ENCODE peak calls at places on chromosomes 7 and 10, in seven cellular contexts. One of them, this sample, is unnamed.

GRCh38 chr7:131897016-131897789 is 340.8 kb upstream of the PODXL start:
- DNase-seq in fibroblast of the aortic adventitia: peak
- DNase-seq in GM06990: no peak
- DNase-seq in non-pigmented ciliary epithelial cell: peak
- DNase-seq in nephron progenitor cell: peak
- DNase-seq in frontal cortex: no peak
- DNase-seq in NCI-H1105: no peak
- DNase-seq in this sample: no peak

GRCh38 chr10:15896654-15897053 is 36.3 kb upstream of the MINDY3 start:
- DNase-seq in non-pigmented ciliary epithelial cell: no peak
- DNase-seq in nephron progenitor cell: no peak
- DNase-seq in NCI-H1105: no peak
- DNase-seq in fibroblast of the aortic adventitia: no peak
- DNase-seq in GM06990: no peak
- DNase-seq in frontal cortex: no peak
- DNase-seq in this sample: no peak

GRCh38 chr7:81173766-81174281 is 255.0 kb upstream of the SEMA3C start:
- DNase-seq in NCI-H1105: no peak
- DNase-seq in frontal cortex: no peak
- DNase-seq in non-pigmented ciliary epithelial cell: peak
- DNase-seq in GM06990: no peak
- DNase-seq in fibroblast of the aortic adventitia: peak
- DNase-seq in nephron progenitor cell: no peak
- DNase-seq in this sample: no peak

GRCh38 chr10:24814568-24815313 is 91.1 kb upstream of the ARHGAP21 start:
- DNase-seq in GM06990: no peak
- DNase-seq in non-pigmented ciliary epithelial cell: no peak
- DNase-seq in fibroblast of the aortic adventitia: peak
- DNase-seq in NCI-H1105: no peak
- DNase-seq in nephron progenitor cell: no peak
- DNase-seq in frontal cortex: no peak
- DNase-seq in this sample: peak

GRCh38 chr7:140263277-140263676 is 86.5 kb upstream of the KDM7A start:
- DNase-seq in NCI-H1105: no peak
- DNase-seq in nephron progenitor cell: no peak
- DNase-seq in non-pigmented ciliary epithelial cell: no peak
- DNase-seq in fibroblast of the aortic adventitia: no peak
- DNase-seq in GM06990: no peak
- DNase-seq in frontal cortex: no peak
- DNase-seq in this sample: no peak

GRCh38 chr10:29658984-29659769 is 24.4 kb upstream of the SVIL start:
- DNase-seq in nephron progenitor cell: no peak
- DNase-seq in fibroblast of the aortic adventitia: peak
- DNase-seq in frontal cortex: no peak
- DNase-seq in GM06990: peak
- DNase-seq in NCI-H1105: no peak
- DNase-seq in non-pigmented ciliary epithelial cell: peak
- DNase-seq in this sample: peak

GRCh38 chr10:119348516-119349240 is 141.3 kb downstream of the GRK5 start:
- DNase-seq in nephron progenitor cell: no peak
- DNase-seq in frontal cortex: no peak
- DNase-seq in GM06990: no peak
- DNase-seq in NCI-H1105: no peak
- DNase-seq in non-pigmented ciliary epithelial cell: no peak
- DNase-seq in fibroblast of the aortic adventitia: peak
- DNase-seq in this sample: no peak

GRCh38 chr7:1027285-1028043 is 16.9 kb upstream of the GPR146 start:
- DNase-seq in NCI-H1105: peak
- DNase-seq in non-pigmented ciliary epithelial cell: no peak
- DNase-seq in nephron progenitor cell: peak
- DNase-seq in frontal cortex: peak
- DNase-seq in fibroblast of the aortic adventitia: peak
- DNase-seq in GM06990: no peak
- DNase-seq in this sample: no peak

GRCh38 chr7:96236198-96237039 is 85.5 kb downstream of the SLC25A13 start:
- DNase-seq in frontal cortex: no peak
- DNase-seq in non-pigmented ciliary epithelial cell: peak
- DNase-seq in nephron progenitor cell: no peak
- DNase-seq in NCI-H1105: peak
- DNase-seq in fibroblast of the aortic adventitia: peak
- DNase-seq in GM06990: no peak
- DNase-seq in this sample: no peak

GRCh38 chr7:24290004-24290641 is 6.1 kb downstream of the NPY start:
- DNase-seq in frontal cortex: peak
- DNase-seq in non-pigmented ciliary epithelial cell: peak
- DNase-seq in nephron progenitor cell: peak
- DNase-seq in GM06990: peak
- DNase-seq in NCI-H1105: peak
- DNase-seq in fibroblast of the aortic adventitia: peak
- DNase-seq in this sample: peak

GRCh38 chr10:132783865-132784581 is 1.9 kb downstream of the NKX6-2 start:
- DNase-seq in GM06990: no peak
- DNase-seq in non-pigmented ciliary epithelial cell: no peak
- DNase-seq in nephron progenitor cell: no peak
- DNase-seq in fibroblast of the aortic adventitia: no peak
- DNase-seq in NCI-H1105: no peak
- DNase-seq in frontal cortex: no peak
- DNase-seq in this sample: no peak

GRCh38 chr10:129917936-129918335 is 46.1 kb downstream of the EBF3 start:
- DNase-seq in fibroblast of the aortic adventitia: no peak
- DNase-seq in NCI-H1105: no peak
- DNase-seq in non-pigmented ciliary epithelial cell: no peak
- DNase-seq in nephron progenitor cell: no peak
- DNase-seq in frontal cortex: no peak
- DNase-seq in GM06990: no peak
- DNase-seq in this sample: no peak

GRCh38 chr7:149869867-149870266 is 3.9 kb upstream of the ATP6V0E2 start:
- DNase-seq in frontal cortex: no peak
- DNase-seq in nephron progenitor cell: no peak
- DNase-seq in GM06990: no peak
- DNase-seq in non-pigmented ciliary epithelial cell: no peak
- DNase-seq in NCI-H1105: no peak
- DNase-seq in fibroblast of the aortic adventitia: no peak
- DNase-seq in this sample: no peak

GRCh38 chr10:12214763-12215218 is 18.8 kb downstream of the CDC123 start:
- DNase-seq in fibroblast of the aortic adventitia: peak
- DNase-seq in nephron progenitor cell: peak
- DNase-seq in frontal cortex: no peak
- DNase-seq in NCI-H1105: no peak
- DNase-seq in GM06990: no peak
- DNase-seq in non-pigmented ciliary epithelial cell: no peak
- DNase-seq in this sample: peak

GRCh38 chr7:40299097-40299496 is 164.3 kb downstream of the SUGCT start:
- DNase-seq in GM06990: no peak
- DNase-seq in non-pigmented ciliary epithelial cell: peak
- DNase-seq in fibroblast of the aortic adventitia: peak
- DNase-seq in NCI-H1105: no peak
- DNase-seq in nephron progenitor cell: no peak
- DNase-seq in frontal cortex: no peak
- DNase-seq in this sample: no peak

GRCh38 chr7:127759945-127760421 is 108.0 kb downstream of the SND1 start:
- DNase-seq in fibroblast of the aortic adventitia: no peak
- DNase-seq in non-pigmented ciliary epithelial cell: no peak
- DNase-seq in GM06990: no peak
- DNase-seq in NCI-H1105: no peak
- DNase-seq in frontal cortex: no peak
- DNase-seq in nephron progenitor cell: no peak
- DNase-seq in this sample: peak

GRCh38 chr7:157730614-157731013 is 393.8 kb downstream of the DNAJB6 start:
- DNase-seq in nephron progenitor cell: no peak
- DNase-seq in non-pigmented ciliary epithelial cell: no peak
- DNase-seq in NCI-H1105: no peak
- DNase-seq in fibroblast of the aortic adventitia: no peak
- DNase-seq in frontal cortex: no peak
- DNase-seq in GM06990: no peak
- DNase-seq in this sample: no peak

GRCh38 chr10:66321746-66322145 is 604.1 kb upstream of the LRRTM3 start:
- DNase-seq in fibroblast of the aortic adventitia: no peak
- DNase-seq in nephron progenitor cell: no peak
- DNase-seq in GM06990: no peak
- DNase-seq in frontal cortex: no peak
- DNase-seq in NCI-H1105: no peak
- DNase-seq in non-pigmented ciliary epithelial cell: no peak
- DNase-seq in this sample: no peak

GRCh38 chr7:2107386-2108085 is 125.2 kb downstream of the MAD1L1 start:
- DNase-seq in frontal cortex: no peak
- DNase-seq in nephron progenitor cell: no peak
- DNase-seq in non-pigmented ciliary epithelial cell: no peak
- DNase-seq in fibroblast of the aortic adventitia: no peak
- DNase-seq in NCI-H1105: no peak
- DNase-seq in GM06990: no peak
- DNase-seq in this sample: no peak

GRCh38 chr7:150333659-150334058 is 7.8 kb downstream of the RARRES2 start:
- DNase-seq in GM06990: no peak
- DNase-seq in NCI-H1105: no peak
- DNase-seq in frontal cortex: no peak
- DNase-seq in fibroblast of the aortic adventitia: no peak
- DNase-seq in non-pigmented ciliary epithelial cell: no peak
- DNase-seq in nephron progenitor cell: no peak
- DNase-seq in this sample: no peak

GRCh38 chr10:16995867-16996529 is 133.6 kb downstream of the CUBN start:
- DNase-seq in fibroblast of the aortic adventitia: peak
- DNase-seq in non-pigmented ciliary epithelial cell: no peak
- DNase-seq in GM06990: no peak
- DNase-seq in nephron progenitor cell: no peak
- DNase-seq in frontal cortex: no peak
- DNase-seq in NCI-H1105: no peak
- DNase-seq in this sample: peak

GRCh38 chr7:92988941-92989540 is 128.7 kb downstream of the SAMD9 start:
- DNase-seq in nephron progenitor cell: no peak
- DNase-seq in non-pigmented ciliary epithelial cell: no peak
- DNase-seq in GM06990: no peak
- DNase-seq in fibroblast of the aortic adventitia: no peak
- DNase-seq in NCI-H1105: no peak
- DNase-seq in frontal cortex: no peak
- DNase-seq in this sample: no peak

GRCh38 chr7:1422512-1423265 is 36.6 kb downstream of the MICALL2 start:
- DNase-seq in GM06990: no peak
- DNase-seq in nephron progenitor cell: no peak
- DNase-seq in fibroblast of the aortic adventitia: no peak
- DNase-seq in NCI-H1105: peak
- DNase-seq in non-pigmented ciliary epithelial cell: no peak
- DNase-seq in frontal cortex: no peak
- DNase-seq in this sample: no peak

GRCh38 chr7:87948371-87948770 is 14.3 kb downstream of the ADAM22 start:
- DNase-seq in nephron progenitor cell: no peak
- DNase-seq in fibroblast of the aortic adventitia: no peak
- DNase-seq in NCI-H1105: no peak
- DNase-seq in frontal cortex: no peak
- DNase-seq in GM06990: no peak
- DNase-seq in non-pigmented ciliary epithelial cell: no peak
- DNase-seq in this sample: no peak

GRCh38 chr10:34866848-34867247 is 51.8 kb upstream of the PARD3 start:
- DNase-seq in fibroblast of the aortic adventitia: no peak
- DNase-seq in non-pigmented ciliary epithelial cell: no peak
- DNase-seq in frontal cortex: no peak
- DNase-seq in NCI-H1105: no peak
- DNase-seq in nephron progenitor cell: no peak
- DNase-seq in GM06990: peak
- DNase-seq in this sample: no peak

GRCh38 chr10:3293536-3294431 is 121.2 kb upstream of the PITRM1 start:
- DNase-seq in non-pigmented ciliary epithelial cell: no peak
- DNase-seq in NCI-H1105: no peak
- DNase-seq in fibroblast of the aortic adventitia: peak
- DNase-seq in nephron progenitor cell: peak
- DNase-seq in GM06990: no peak
- DNase-seq in frontal cortex: no peak
- DNase-seq in this sample: no peak

GRCh38 chr10:75408911-75409885 is 7.6 kb upstream of the ZNF503 start:
- DNase-seq in non-pigmented ciliary epithelial cell: no peak
- DNase-seq in nephron progenitor cell: peak
- DNase-seq in GM06990: peak
- DNase-seq in frontal cortex: peak
- DNase-seq in fibroblast of the aortic adventitia: peak
- DNase-seq in NCI-H1105: peak
- DNase-seq in this sample: peak

GRCh38 chr7:988963-989529 is 6.1 kb downstream of the CYP2W1 start:
- DNase-seq in GM06990: no peak
- DNase-seq in nephron progenitor cell: no peak
- DNase-seq in fibroblast of the aortic adventitia: no peak
- DNase-seq in frontal cortex: no peak
- DNase-seq in non-pigmented ciliary epithelial cell: no peak
- DNase-seq in NCI-H1105: no peak
- DNase-seq in this sample: no peak

GRCh38 chr10:43214071-43214955 is 52.6 kb downstream of the RASGEF1A start:
- DNase-seq in nephron progenitor cell: no peak
- DNase-seq in frontal cortex: no peak
- DNase-seq in NCI-H1105: no peak
- DNase-seq in non-pigmented ciliary epithelial cell: no peak
- DNase-seq in fibroblast of the aortic adventitia: peak
- DNase-seq in GM06990: no peak
- DNase-seq in this sample: no peak

GRCh38 chr10:43710772-43711471 is 62.2 kb upstream of the ZNF32 start:
- DNase-seq in non-pigmented ciliary epithelial cell: no peak
- DNase-seq in NCI-H1105: no peak
- DNase-seq in GM06990: no peak
- DNase-seq in fibroblast of the aortic adventitia: no peak
- DNase-seq in frontal cortex: no peak
- DNase-seq in nephron progenitor cell: no peak
- DNase-seq in this sample: no peak

GRCh38 chr10:23892296-23892695 is 316.6 kb upstream of the KIAA1217 start:
- DNase-seq in NCI-H1105: no peak
- DNase-seq in GM06990: no peak
- DNase-seq in nephron progenitor cell: no peak
- DNase-seq in non-pigmented ciliary epithelial cell: peak
- DNase-seq in fibroblast of the aortic adventitia: no peak
- DNase-seq in frontal cortex: no peak
- DNase-seq in this sample: no peak

GRCh38 chr10:97399843-97400545 is 1.1 kb downstream of the RRP12 start:
- DNase-seq in nephron progenitor cell: peak
- DNase-seq in non-pigmented ciliary epithelial cell: no peak
- DNase-seq in fibroblast of the aortic adventitia: peak
- DNase-seq in NCI-H1105: peak
- DNase-seq in GM06990: no peak
- DNase-seq in frontal cortex: no peak
- DNase-seq in this sample: peak

This sample was measured in HT-29.